ENCODE peak calls at places on chromosomes 12 and 14, in six cellular contexts. T is spleen, C is psoas muscle, X is SK-N-SH, P is Peyer's patch, B is IMR-90. Y is an unnamed sample.

GRCh38 chr14:101243587-101244338 is 317.5 kb upstream of the DIO3 start:
- DNase-seq in T (peak), X (peak), P (peak), B (no peak), C (no peak), Y (no peak)

GRCh38 chr14:36450550-36450949 is 69.5 kb downstream of the NKX2-1 start:
- DNase-seq in T (no peak), P (no peak), C (no peak), B (no peak), X (no peak), Y (no peak)

GRCh38 chr12:31682136-31682962 is 22.9 kb downstream of the ETFBKMT start:
- DNase-seq in P (peak), C (no peak), T (peak), B (peak), X (peak), Y (peak)

GRCh38 chr12:76144253-76144564 is 59.7 kb upstream of the NAP1L1 start:
- DNase-seq in C (no peak), X (peak), P (peak), B (peak), T (no peak), Y (no peak)

GRCh38 chr14:52918486-52918885 is 32.4 kb downstream of the FERMT2 start:
- DNase-seq in T (no peak), X (no peak), P (no peak), B (peak), C (no peak), Y (no peak)

GRCh38 chr14:87745507-87746118 is 247.4 kb downstream of the GALC start:
- DNase-seq in B (peak), C (no peak), X (peak), T (no peak), P (no peak), Y (peak)

GRCh38 chr14:75559045-75559444 is 19.4 kb upstream of the FLVCR2 start:
- DNase-seq in B (no peak), P (no peak), T (no peak), X (no peak), C (no peak), Y (no peak)

GRCh38 chr12:1318327-1319031 is 275.9 kb downstream of the FBXL14 start:
- DNase-seq in B (peak), P (no peak), C (no peak), X (no peak), T (no peak), Y (no peak)

GRCh38 chr12:29234965-29235364 is 85.9 kb downstream of the FAR2 start:
- DNase-seq in C (no peak), B (peak), T (no peak), P (no peak), X (no peak), Y (no peak)

GRCh38 chr14:93239869-93240677 is 33.0 kb downstream of the UBR7 start:
- DNase-seq in P (no peak), X (no peak), C (no peak), T (no peak), B (peak), Y (no peak)

GRCh38 chr14:94334837-94335236 is 11.7 kb upstream of the SERPINA6 start:
- DNase-seq in T (no peak), B (no peak), P (no peak), C (no peak), X (no peak), Y (no peak)

GRCh38 chr12:26185532-26186320 is 9.6 kb upstream of the SSPN start:
- DNase-seq in B (no peak), X (no peak), T (no peak), C (no peak), P (no peak), Y (no peak)

GRCh38 chr14:98808494-98809407 is 463.2 kb downstream of the BCL11B start:
- DNase-seq in P (no peak), T (no peak), C (no peak), B (no peak), X (no peak), Y (no peak)

GRCh38 chr12:104751594-104751993 is 206.5 kb downstream of the SLC41A2 start:
- DNase-seq in P (no peak), X (no peak), B (no peak), T (no peak), C (no peak), Y (no peak)

GRCh38 chr12:104751024-104751570 is 207.0 kb downstream of the SLC41A2 start:
- DNase-seq in B (no peak), X (no peak), P (no peak), T (no peak), C (no peak), Y (no peak)

GRCh38 chr12:104750061-104750460 is 208.0 kb downstream of the SLC41A2 start:
- DNase-seq in T (peak), B (peak), P (peak), X (no peak), C (no peak), Y (no peak)

GRCh38 chr12:104752883-104753282 is 205.2 kb downstream of the SLC41A2 start:
- DNase-seq in P (no peak), T (no peak), X (no peak), C (no peak), B (no peak), Y (no peak)

DNA sequence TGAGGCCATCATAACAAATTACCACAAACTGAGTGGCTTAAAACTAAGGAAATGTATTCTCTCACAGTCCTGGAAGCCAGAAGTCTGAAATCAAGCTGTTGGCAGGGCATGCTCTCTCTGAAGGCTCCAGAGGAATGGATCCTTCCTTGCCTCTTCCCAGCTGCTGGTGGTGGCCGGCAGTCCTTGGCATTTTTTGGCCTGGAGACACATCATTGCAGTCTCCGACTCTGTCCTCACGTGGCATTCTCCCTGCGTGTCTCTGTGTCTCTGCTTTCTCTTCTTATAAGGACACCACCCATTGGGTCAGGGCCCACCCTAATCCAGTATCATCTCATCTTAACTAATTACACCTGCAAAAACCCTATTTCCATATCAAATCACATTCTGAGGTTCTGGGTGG is 206.1 kb downstream of the SLC41A2 start:
- DNase-seq in B (no peak), X (no peak), T (peak), C (no peak), P (no peak), Y (no peak)
- H3K27ac ChIP-seq in B (no peak), X (no peak), T (peak), C (no peak), P (no peak), Y (no peak)

DNA sequence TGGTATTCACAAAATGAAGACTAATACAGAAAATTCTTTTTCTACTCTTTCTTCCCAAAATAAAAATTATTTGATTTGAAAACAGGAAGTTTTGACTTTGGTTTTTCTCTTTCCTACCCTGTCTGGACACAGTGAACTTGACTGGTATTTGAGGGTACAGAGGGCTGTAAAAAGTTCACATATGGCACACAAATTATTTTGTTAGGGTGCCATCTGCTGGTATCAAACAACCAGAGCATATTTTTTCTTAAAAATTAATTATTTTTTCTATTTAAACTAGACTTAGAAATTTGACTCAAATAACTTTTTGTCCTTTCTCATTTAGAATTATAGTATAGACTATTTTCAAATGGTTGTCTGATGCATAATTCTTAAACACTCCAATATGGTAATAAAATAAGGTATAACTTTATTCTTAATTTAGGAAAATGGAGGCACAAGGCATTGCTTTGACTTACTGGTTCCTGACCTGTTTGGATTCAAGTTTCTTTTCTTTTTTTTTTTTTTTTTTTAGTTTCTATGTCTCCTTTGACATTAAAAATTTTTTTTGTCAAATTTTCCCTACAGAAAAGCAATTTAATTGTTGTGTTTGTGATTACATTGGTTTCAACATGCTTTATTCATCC is 390.6 kb downstream of the PRKD1 start:
- DNase-seq in P (no peak), T (no peak), X (peak), B (peak), C (no peak), Y (no peak)
- TF ChIP-seq CTCF in P (no peak), T (no peak), X (peak), B (peak), C (peak), Y (no peak)

GRCh38 chr14:106044515-106044914 is 518.1 kb downstream of the TMEM121 start:
- DNase-seq in T (no peak), X (no peak), C (no peak), P (no peak), B (no peak), Y (no peak)
- H3K4me3 ChIP-seq in T (no peak), X (no peak), C (no peak), P (no peak), B (no peak), Y (no peak)

DNA sequence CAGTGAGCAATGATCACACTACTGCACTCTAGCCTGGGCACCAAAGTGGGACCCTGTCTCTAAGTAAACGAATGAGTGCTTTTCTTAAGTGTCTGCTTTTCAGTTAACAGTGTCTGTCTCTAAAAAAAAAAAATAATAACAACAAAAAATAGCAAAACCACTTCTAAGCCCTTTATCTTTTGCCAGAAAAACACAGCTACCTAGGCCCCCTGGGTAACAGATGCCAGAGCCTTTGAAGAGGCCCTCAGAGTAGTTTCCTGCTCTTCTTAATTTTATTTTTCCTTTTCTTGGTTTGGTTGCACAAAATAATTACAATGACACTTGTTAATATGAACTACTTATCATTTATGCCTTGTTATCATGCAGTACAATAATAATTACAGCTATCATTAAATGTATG is 32.8 kb upstream of the RAP1B start:
- DNase-seq in P (no peak), X (no peak), T (no peak), B (no peak), C (no peak), Y (no peak)
- H3K27ac ChIP-seq in P (no peak), X (no peak), T (no peak), B (no peak), C (no peak), Y (no peak)

GRCh38 chr12:65308601-65309071 is 30.2 kb downstream of the MSRB3 start:
- DNase-seq in P (no peak), T (no peak), B (peak), C (no peak), X (no peak), Y (no peak)

GRCh38 chr12:65306229-65306602 is 27.7 kb downstream of the MSRB3 start:
- DNase-seq in X (no peak), C (no peak), T (no peak), B (peak), P (no peak), Y (no peak)

GRCh38 chr12:65305346-65305950 is 27.0 kb downstream of the MSRB3 start:
- DNase-seq in X (no peak), P (no peak), T (no peak), C (no peak), B (peak), Y (no peak)

GRCh38 chr12:65308001-65308400 is 29.5 kb downstream of the MSRB3 start:
- DNase-seq in T (no peak), P (no peak), C (no peak), B (peak), X (no peak), Y (no peak)

DNA sequence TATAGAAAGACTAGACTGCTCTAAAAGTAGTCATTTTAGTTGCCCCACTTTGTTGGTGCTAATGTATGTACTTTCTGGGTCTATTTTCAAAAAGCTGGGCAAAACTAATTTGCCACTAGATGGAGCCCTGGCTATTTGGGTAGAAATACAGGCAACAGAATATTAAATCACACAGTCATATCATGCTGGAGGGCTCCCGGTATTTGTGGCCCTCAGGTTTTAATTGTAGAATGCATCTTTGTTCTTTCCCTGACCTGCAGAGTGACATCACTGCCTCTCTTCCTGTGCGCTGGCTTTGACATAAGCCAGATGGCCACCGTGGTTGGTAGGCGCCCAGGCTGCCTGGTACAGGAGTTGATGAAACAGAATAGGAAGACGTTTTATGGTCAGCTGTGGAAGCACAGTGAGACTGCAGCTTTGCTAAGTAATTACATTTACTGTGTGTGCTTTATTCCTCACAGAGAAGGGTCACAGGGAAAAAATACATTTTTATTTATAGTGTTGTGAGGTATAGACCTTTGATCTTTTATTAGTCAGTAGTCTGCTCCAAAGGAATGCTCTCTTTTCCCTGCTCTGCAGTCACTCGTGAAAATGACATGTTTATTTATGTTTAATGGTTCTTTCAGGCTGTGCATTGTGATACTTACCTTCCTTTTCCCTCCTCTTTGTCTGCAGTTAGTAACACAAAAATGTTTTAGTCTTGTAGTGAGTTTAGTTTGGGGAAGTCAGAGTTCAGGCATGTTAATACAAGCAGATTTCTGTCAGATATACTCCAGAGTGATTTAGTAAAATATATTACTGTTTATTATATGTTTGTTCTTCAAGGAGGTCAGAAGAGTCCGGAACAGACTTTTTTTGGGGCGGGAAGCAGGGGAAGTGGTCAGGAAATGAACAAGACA is 28.4 kb downstream of the MSRB3 start:
- DNase-seq in C (peak), B (peak), T (peak), P (no peak), X (peak), Y (peak)
- TF ChIP-seq CTCF in C (peak), B (peak), T (no peak), P (peak), X (peak), Y (peak)

DNA sequence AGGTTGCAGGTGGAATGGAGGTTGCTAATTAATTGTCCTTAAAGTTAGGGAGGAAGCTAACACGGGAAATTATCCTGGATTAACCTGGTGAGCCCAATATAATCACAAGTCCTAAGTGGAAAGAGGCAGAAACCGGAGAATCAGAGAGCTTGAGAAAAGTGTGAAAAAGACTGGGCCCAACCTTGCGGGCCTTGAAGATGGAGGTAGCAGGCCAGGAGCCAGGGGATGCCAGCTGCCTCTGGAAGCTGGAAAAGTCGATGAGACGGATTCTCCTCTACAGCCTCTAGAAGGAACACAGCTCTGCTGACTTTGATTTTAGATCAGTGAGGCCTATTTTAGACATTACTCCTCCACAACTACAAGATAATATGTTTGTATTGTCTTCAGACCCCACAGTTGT is 2.1 kb downstream of the SDR9C7 start:
- DNase-seq in B (no peak), T (no peak), X (no peak), C (no peak), P (no peak), Y (no peak)
- H3K4me3 ChIP-seq in B (no peak), T (no peak), X (no peak), C (no peak), P (no peak), Y (no peak)

GRCh38 chr12:27575780-27576154 is 51.8 kb downstream of the PPFIBP1 start:
- DNase-seq in T (no peak), P (no peak), C (no peak), B (no peak), X (no peak), Y (no peak)

GRCh38 chr12:27575099-27575779 is 51.2 kb downstream of the PPFIBP1 start:
- DNase-seq in T (no peak), C (no peak), B (peak), P (no peak), X (no peak), Y (no peak)

GRCh38 chr12:27572486-27573255 is 48.7 kb downstream of the PPFIBP1 start:
- DNase-seq in T (no peak), P (no peak), X (no peak), B (peak), C (no peak), Y (no peak)

GRCh38 chr12:27573972-27574371 is 50.0 kb downstream of the PPFIBP1 start:
- DNase-seq in P (no peak), X (no peak), T (no peak), B (peak), C (no peak), Y (no peak)

DNA sequence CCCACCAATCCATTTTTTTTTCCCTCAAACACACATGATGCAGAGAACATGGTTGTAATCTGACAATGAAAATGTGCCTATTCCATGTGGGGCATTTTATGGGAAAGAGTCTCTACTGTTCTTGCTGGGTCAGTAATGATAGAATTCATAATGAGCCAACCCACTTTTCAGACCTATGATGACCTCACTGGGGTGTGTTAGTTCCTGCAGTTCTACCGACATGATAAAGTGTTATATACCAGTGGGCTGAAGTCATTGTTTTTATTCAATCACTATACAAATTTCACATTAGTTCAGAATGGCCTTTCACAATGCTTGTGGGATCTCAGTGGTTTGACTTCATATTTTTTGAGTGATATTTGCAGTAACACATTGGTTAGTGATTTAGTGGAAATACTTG is 47.5 kb downstream of the PPFIBP1 start:
- DNase-seq in C (no peak), T (no peak), X (no peak), P (no peak), B (peak), Y (no peak)
- H3K27ac ChIP-seq in C (no peak), T (no peak), X (no peak), P (no peak), B (no peak), Y (no peak)